ENCODE peak calls at places on chromosome 20, in eight cellular contexts. B is Peyer's patch; Q is mammary epithelial cell; S is CD4-positive, alpha-beta memory T cell; I is WERI-Rb-1; U is brain microvascular endothelial cell; J is A673; O is A549. P is an unnamed sample.

GRCh38 chr20:2822073-2822472 is 5.9 kb downstream of the TMEM239 start:
- DNase-seq in I (no peak), U (no peak), O (no peak), B (no peak), S (peak), Q (no peak), J (no peak), P (no peak)

GRCh38 chr20:58173930-58174707 is 54.3 kb downstream of the ANKRD60 start:
- DNase-seq in I (no peak), B (peak), U (no peak), Q (no peak), O (no peak), J (no peak), S (no peak), P (no peak)

GRCh38 chr20:43744121-43744520 is 17.3 kb upstream of the GTSF1L start:
- DNase-seq in I (no peak), J (no peak), O (no peak), S (no peak), B (no peak), U (no peak), Q (peak), P (no peak)

GRCh38 chr20:20439602-20440001 is 71.7 kb downstream of the INSM1 start:
- DNase-seq in B (no peak), J (no peak), U (no peak), I (no peak), S (no peak), O (no peak), Q (no peak), P (no peak)

GRCh38 chr20:34065260-34065659 is 46.8 kb downstream of the EIF2S2 start:
- DNase-seq in J (no peak), I (peak), Q (peak), U (no peak), S (no peak), O (peak), B (no peak), P (no peak)

GRCh38 chr20:10322073-10323012 is 103.7 kb downstream of the SNAP25 start:
- DNase-seq in O (no peak), U (no peak), S (no peak), Q (no peak), B (no peak), J (peak), I (no peak), P (no peak)

GRCh38 chr20:31595654-31596411 is 9.3 kb upstream of the ID1 start:
- DNase-seq in I (no peak), U (no peak), J (no peak), Q (peak), O (peak), S (no peak), B (peak), P (peak)

GRCh38 chr20:47489448-47489872 is 12.2 kb upstream of the NCOA3 start:
- DNase-seq in J (no peak), I (no peak), U (no peak), S (peak), O (no peak), Q (no peak), B (no peak), P (no peak)

GRCh38 chr20:60461993-60462392 is 503.8 kb downstream of the CDH26 start:
- DNase-seq in S (no peak), Q (no peak), O (no peak), B (no peak), U (no peak), J (no peak), I (no peak), P (no peak)

GRCh38 chr20:57265649-57266250 is 691 bp downstream of the BMP7 start:
- DNase-seq in S (no peak), U (no peak), J (no peak), Q (peak), I (peak), O (peak), B (no peak), P (no peak)

GRCh38 chr20:59948212-59948611 is 8.0 kb downstream of the FAM217B start:
- DNase-seq in O (no peak), Q (no peak), J (no peak), U (no peak), B (no peak), I (no peak), S (no peak), P (no peak)

GRCh38 chr20:50794181-50794845 is 548 bp upstream of the BCAS4 start:
- DNase-seq in S (no peak), J (peak), I (no peak), U (no peak), B (no peak), O (no peak), Q (no peak), P (no peak)

GRCh38 chr20:2692036-2692885 is at the start of gene EBF4:
- DNase-seq in Q (peak), U (no peak), I (peak), O (peak), J (no peak), S (no peak), B (peak), P (no peak)

GRCh38 chr20:47283411-47283810 is 73.1 kb downstream of the ZMYND8 start:
- DNase-seq in J (no peak), S (no peak), B (no peak), Q (no peak), O (no peak), U (no peak), I (no peak), P (no peak)

GRCh38 chr20:36467076-36467999 is 74.0 kb upstream of the MYL9 start:
- DNase-seq in Q (peak), J (peak), O (peak), B (peak), I (peak), U (no peak), S (peak), P (no peak)

GRCh38 chr20:57716202-57716601 is 6.4 kb upstream of the PMEPA1 start:
- DNase-seq in Q (peak), O (no peak), S (no peak), U (peak), J (no peak), B (no peak), I (no peak), P (no peak)

GRCh38 chr20:59620860-59621485 is 16.6 kb downstream of the PHACTR3 start:
- DNase-seq in B (no peak), Q (no peak), U (no peak), S (no peak), O (no peak), J (peak), I (no peak), P (no peak)

GRCh38 chr20:19741914-19742313 is 16.1 kb upstream of the RIN2 start:
- DNase-seq in S (no peak), U (no peak), Q (no peak), B (no peak), J (no peak), I (no peak), O (no peak), P (no peak)

GRCh38 chr20:37523012-37523391 is 2.0 kb downstream of the NNAT start:
- DNase-seq in J (no peak), I (no peak), B (no peak), S (no peak), O (no peak), U (no peak), Q (no peak), P (no peak)
- H3K27ac ChIP-seq in J (no peak), I (no peak), B (no peak), S (no peak), O (no peak), U (no peak), Q (peak), P (peak)

DNA sequence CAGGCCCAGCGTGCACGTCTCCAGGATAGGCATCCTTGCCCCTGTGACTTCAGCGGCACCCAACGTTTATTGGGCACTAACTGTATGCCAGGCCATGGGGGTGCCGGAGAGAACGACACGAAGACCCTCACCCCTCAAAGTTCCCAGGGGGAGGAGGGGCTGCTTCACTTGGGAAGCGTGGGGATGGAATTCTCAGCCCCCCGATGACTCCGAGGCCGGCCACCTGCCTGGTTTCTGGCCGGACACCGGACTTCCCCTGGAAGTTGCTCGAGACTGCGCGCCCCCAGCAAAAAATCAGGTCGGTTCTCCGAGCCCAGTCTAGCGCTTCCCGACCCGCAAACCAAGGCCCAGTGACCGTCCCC is 275 bp upstream of the MAVS start:
- DNase-seq in Q (no peak), I (no peak), J (no peak), U (no peak), O (no peak), B (no peak), S (peak), P (no peak)
- H3K27ac ChIP-seq in Q (peak), I (peak), J (peak), U (peak), O (peak), B (peak), S (peak), P (peak)

GRCh38 chr20:16491277-16491912 is 81.9 kb downstream of the KIF16B start:
- DNase-seq in U (no peak), I (no peak), S (no peak), B (peak), J (no peak), Q (no peak), O (no peak), P (no peak)
- H3K27ac ChIP-seq in U (no peak), I (no peak), S (no peak), B (no peak), J (no peak), Q (no peak), O (no peak), P (no peak)

DNA sequence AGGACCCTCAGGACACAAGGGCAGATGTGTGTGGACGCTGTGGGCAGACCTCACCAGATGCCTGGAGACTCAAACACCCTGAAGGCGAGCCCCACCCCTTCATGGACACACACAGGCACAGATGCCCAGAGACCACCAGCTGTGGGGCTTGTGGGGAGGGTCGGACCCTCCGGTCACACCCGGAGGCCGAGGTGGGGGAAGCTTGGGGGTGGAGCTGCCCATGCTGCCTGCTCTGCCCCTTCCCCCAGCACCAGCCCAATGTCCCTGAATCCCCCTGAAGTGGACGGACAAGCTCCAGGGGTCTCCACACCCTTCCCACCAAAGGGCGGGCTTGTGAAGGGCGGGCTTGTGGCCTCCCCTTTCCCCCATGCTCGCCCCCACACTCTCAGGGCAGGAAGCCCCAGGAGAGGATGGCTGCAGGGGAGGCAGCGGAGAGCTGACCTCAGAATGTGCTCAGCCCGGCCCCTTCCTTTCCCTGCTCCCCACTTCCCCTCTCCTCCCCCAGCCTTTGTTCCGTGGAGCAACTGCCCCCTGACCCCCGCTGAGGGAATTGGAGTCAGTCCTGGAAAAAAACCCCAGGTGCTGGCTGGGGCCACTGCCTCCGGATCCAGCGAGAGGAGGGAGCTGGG is 13.8 kb upstream of the ABHD16B start:
- DNase-seq in U (no peak), S (no peak), O (no peak), B (no peak), Q (no peak), I (no peak), J (no peak), P (no peak)
- H3K27ac ChIP-seq in U (no peak), S (no peak), O (no peak), B (peak), Q (no peak), I (no peak), J (no peak), P (no peak)

P was measured in keratinocyte.